ENCODE peak calls at places on chromosomes 12 and 14, in four cellular contexts. Z is keratinocyte, L is tibial nerve, U is ascending aorta. H is an unnamed sample.

GRCh38 chr12:55700255-55701018 is 7.3 kb downstream of the ITGA7 start:
- DNase-seq in Z (no peak), L (no peak), U (no peak), H (no peak)

GRCh38 chr12:124655317-124656213 is 88.2 kb upstream of the NCOR2 start:
- DNase-seq in Z (no peak), L (peak; percentile 84), U (peak; percentile 90), H (no peak)

GRCh38 chr12:47736216-47736615 is 10.9 kb upstream of the ENDOU start:
- DNase-seq in Z (no peak), L (no peak), U (no peak), H (no peak)

GRCh38 chr14:74697543-74697942 is 15.3 kb downstream of the AREL1 start:
- DNase-seq in Z (no peak), L (no peak), U (no peak), H (no peak)

GRCh38 chr12:104604070-104604994 is 147.6 kb downstream of the CHST11 start:
- DNase-seq in Z (peak; percentile 93), L (peak; percentile 65), U (peak; percentile 91), H (peak; percentile 93)

GRCh38 chr14:67457782-67458181 is 30.7 kb downstream of the TMEM229B start:
- DNase-seq in Z (no peak), L (no peak), U (no peak), H (no peak)

GRCh38 chr12:27509032-27509431 is 15.0 kb upstream of the PPFIBP1 start:
- DNase-seq in Z (no peak), L (no peak), U (no peak), H (no peak)

GRCh38 chr12:57727758-57728395 is 10.7 kb downstream of the AGAP2 start:
- DNase-seq in Z (no peak), L (no peak), U (peak; percentile 47), H (no peak)

GRCh38 chr12:20196767-20197166 is 171.6 kb upstream of the PDE3A start:
- DNase-seq in Z (no peak), L (no peak), U (no peak), H (no peak)

GRCh38 chr12:1531654-1532366 is 62.6 kb downstream of the FBXL14 start:
- DNase-seq in Z (no peak), L (no peak), U (no peak), H (no peak)

GRCh38 chr14:70838076-70838475 is 28.8 kb upstream of the MAP3K9 start:
- DNase-seq in Z (no peak), L (no peak), U (no peak), H (no peak)

DNA sequence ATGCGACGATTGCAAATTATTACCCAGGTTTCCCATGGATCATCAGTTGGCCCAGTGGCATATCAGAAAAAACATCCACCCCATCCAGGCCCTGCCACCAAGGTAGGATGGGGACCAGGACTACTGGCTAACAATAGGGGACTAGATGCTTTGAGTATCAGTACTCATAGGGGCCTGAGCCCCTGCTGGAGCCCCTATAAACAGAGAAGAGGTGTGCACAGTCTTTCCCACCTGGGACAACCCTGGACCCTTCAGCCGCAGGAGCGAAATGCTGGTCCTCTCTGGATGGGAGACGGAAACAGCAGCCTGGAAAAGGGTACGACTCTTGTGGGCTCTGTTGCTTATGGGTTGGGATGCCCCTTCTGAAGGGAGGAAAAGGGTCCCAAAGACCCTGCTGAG is 5.7 kb downstream of the DHH start:
- DNase-seq in Z (no peak), L (no peak), U (no peak), H (no peak)
- H3K4me3 ChIP-seq in Z (no peak overlapping the region), L (no peak overlapping the region), U (no peak overlapping the region), H (no peak overlapping the region)

GRCh38 chr12:132129007-132129406 is 15.1 kb downstream of the DDX51 start:
- DNase-seq in Z (no peak), L (no peak), U (no peak), H (no peak)

GRCh38 chr12:132131229-132131628 is 12.9 kb downstream of the DDX51 start:
- DNase-seq in Z (no peak), L (no peak), U (no peak), H (no peak)

GRCh38 chr12:132132609-132133430 is 11.3 kb downstream of the DDX51 start:
- DNase-seq in Z (no peak), L (no peak), U (no peak), H (no peak)

GRCh38 chr12:132131952-132132351 is 12.2 kb downstream of the DDX51 start:
- DNase-seq in Z (no peak), L (no peak), U (no peak), H (no peak)

GRCh38 chr12:132130690-132131089 is 13.4 kb downstream of the DDX51 start:
- DNase-seq in Z (no peak), L (no peak), U (no peak), H (no peak)
- H3K36me3 ChIP-seq in Z (no peaks in the 10 kb centered on the region), L (peaks cover 40% of the 10 kb centered on the region), U (peaks cover 34% of the 10 kb centered on the region), H (no peaks in the 10 kb centered on the region)

GRCh38 chr12:121765573-121765972 is 27.9 kb downstream of the RHOF start:
- DNase-seq in Z (peak; percentile 36), L (no peak), U (no peak), H (no peak)
- H3K4me3 ChIP-seq in Z (no peak overlapping the region), L (no peak overlapping the region), U (no peak overlapping the region), H (no peak overlapping the region)

GRCh38 chr14:55624913-55625312 is 44.9 kb downstream of the KTN1 start:
- DNase-seq in Z (no peak), L (no peak), U (no peak), H (no peak)
- H3K36me3 ChIP-seq in Z (peaks cover 16% of the 10 kb centered on the region), L (peaks cover 67% of the 10 kb centered on the region), U (peaks cover 63% of the 10 kb centered on the region), H (peaks cover 5% of the 10 kb centered on the region)

DNA sequence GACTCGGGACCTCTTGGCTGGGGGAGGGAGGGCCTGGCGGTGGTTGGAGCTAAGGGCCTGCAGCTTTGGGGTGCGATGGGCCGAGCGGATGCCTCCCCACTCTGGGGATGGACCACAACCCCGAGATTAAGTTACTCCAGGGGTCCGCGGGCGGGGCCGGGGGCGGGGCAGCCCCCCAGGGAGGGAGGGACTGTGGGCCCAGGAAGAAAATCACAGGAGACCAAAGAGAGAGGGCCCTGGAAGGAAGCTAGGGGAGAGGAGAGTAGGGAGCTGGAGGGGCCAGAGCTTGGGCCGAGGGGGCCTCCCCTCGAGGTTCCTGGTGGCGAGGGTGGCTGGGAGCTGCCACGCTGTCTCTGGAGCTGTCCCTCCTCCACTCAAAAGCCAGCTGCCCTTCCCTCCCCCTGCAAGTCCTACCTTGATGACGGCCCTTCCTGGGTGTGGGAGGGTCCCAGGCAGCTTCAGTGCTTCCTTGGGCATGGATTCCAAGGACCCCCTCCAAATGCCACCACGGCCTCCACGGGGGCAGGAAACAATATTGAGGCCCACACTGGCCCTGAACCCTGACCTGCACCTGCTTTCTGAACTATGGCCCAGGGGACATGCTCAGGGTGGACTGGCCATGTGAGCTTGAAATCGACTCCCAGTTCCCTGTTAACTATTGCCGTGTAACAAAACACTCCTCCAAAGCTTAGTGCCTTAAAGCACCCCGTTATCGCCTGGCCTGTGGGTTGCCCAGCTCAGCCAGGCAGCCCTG is 607 bp upstream of the NUDT14 start:
- DNase-seq in Z (no peak), L (no peak), U (no peak), H (no peak)
- H3K4me3 ChIP-seq in Z (no peak overlapping the region), L (peak overlapping the region; percentile 60), U (peak overlapping the region; percentile 57), H (peak overlapping the region; percentile 24)

DNA sequence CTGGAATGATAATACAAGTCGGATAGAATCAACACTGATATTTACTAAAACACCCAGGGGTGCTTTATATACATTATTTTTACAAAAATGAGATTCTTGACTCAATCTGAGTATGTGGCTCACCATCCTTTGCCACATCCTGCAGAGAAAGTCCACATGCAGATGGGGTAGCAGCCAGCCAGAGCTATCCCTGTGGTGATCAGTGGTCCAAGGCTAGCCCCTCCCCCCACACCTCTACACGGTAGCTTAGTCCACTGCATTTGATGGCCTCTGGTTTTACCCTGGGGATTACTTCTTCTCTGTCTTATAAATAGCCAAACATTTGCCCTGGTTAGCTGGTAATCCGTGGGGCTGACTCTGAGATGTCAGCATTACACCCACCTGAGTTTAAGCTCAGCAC is 28.1 kb upstream of the TTC7B start:
- DNase-seq in Z (no peak), L (no peak), U (peak; percentile 18), H (no peak)
- H3K36me3 ChIP-seq in Z (no peaks in the 10 kb centered on the region), L (no peaks in the 10 kb centered on the region), U (no peaks in the 10 kb centered on the region), H (no peaks in the 10 kb centered on the region)

DNA sequence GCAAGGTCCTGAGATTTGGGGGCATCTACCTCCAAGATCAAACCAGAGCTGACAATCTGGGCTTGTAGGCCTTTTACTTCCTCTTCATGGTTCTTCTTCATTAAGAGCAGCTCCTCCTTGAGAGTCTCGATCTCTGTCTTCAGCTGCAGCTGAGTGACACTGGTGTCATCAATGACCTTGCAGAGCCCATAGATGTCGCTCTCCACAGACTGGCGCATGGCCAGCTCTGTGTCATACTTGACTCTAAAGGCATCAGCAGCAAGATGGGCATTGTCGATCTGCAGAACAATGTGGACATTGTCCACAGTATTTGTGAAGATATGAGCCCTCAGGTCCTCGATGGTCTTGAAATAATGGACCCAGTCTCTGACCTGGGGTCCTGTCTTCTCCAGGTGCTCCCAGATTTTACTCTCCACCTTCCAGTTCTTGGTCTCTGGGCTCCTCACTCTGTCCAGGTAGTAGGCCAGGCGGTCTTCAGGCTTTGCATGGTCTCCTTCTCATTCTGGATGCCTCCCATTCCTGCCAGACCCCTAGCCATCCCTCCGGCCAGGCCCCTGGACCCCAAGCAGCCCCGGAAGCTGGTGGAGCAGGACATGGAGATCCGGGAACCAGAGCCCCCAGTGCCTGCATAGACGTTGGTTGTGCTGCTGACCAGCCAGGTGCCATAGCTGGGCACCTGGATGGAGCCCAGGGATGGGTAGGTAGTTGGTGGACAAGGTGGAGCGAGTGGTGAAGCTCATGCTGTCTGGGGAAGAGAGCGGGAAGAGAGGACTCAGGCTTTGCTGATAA is 141.0 kb downstream of the MSRB3 start:
- DNase-seq in Z (no peak), L (no peak), U (no peak), H (no peak)
- H3K4me3 ChIP-seq in Z (no peak overlapping the region), L (no peak overlapping the region), U (no peak overlapping the region), H (no peak overlapping the region)

DNA sequence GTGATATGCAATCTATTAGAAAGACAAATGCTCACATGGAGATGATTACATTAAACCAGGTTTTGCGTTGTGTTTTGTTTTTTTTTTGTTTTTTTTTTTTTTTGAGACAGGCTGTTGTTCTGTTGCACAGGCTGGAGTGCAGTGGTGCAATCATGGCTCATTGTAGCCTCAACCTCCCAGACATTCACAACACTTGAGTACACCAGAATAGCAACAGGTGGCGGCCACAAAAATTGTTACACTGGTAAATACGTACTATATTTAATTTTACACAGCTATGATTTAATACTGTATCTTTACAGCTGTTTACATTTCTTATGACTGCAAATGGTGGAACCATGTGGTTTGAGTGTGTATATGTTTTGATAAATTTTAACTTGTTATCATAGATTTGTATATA is 60.0 kb downstream of the SCAF11 start:
- DNase-seq in Z (no peak), L (no peak), U (no peak), H (no peak)
- H3K36me3 ChIP-seq in Z (peaks cover 18% of the 10 kb centered on the region), L (peaks cover 68% of the 10 kb centered on the region), U (peaks cover 45% of the 10 kb centered on the region), H (no peaks in the 10 kb centered on the region)

DNA sequence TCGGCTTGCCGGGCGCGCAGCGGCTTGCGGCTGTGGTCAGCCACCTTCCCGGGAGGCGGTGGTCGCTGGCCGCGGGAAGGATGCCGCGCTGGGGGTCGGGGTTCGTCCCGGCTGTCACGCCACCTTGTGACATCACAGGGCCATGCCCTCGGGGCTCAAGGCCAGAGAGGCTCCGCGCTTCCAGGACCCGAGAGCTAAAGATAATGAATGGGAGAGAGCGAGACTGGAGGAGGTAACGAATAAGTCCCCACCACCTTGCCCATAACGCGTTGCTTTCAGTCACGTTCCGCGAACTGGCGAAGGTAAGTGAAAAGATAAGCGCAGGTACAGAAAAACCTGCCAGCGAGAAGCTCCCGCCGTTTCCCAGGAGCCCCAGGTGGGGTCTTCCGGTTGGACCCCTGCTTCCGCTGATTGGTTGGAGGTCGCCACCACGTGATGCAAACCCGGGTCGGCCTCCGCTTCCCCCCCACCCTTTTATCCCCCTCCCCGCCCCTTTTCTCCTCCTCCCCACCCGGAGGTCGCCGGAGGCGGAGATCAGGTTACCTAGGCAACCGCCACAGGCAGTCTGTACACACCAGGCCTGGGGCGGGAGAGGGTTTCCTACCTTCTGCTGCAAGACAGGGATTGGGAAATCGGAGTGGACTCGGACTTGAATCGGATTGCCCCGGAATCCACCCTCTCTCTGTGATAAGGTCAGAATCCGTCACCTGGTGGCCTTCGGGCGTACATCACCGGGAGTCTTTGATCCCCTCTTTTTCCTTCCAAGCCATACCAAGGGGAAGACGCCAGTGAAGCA is at the start of gene LRRC9:
- DNase-seq in Z (no peak), L (no peak), U (no peak), H (no peak)
- H3K4me3 ChIP-seq in Z (no peak within 1 kb of the TSS), L (peak within 1 kb of the TSS; percentile 54), U (peak within 1 kb of the TSS; percentile 56), H (peak within 1 kb of the TSS; percentile 46)

H was measured in kidney epithelial cell.